ENCODE peak calls at places on chromosomes 1 and 21, in nine cellular contexts. A is astrocyte of the cerebellum, D is spleen, M is A549, Z is fibroblast of mammary gland, C is NB4, K is cardiac fibroblast, V is choroid plexus epithelial cell, N is WERI-Rb-1. I is an unnamed sample.

GRCh38 chr1:67724928-67725560 is 40.0 kb downstream of the GADD45A start:
- DNase-seq in Z (peak), V (peak), M (no peak), D (no peak), K (peak), A (peak), N (no peak), C (no peak), I (no peak)

GRCh38 chr1:38489844-38490270 is 369.7 kb downstream of the RRAGC start:
- DNase-seq in K (peak), M (peak), A (no peak), C (peak), Z (peak), D (peak), N (peak), V (peak), I (no peak)

GRCh38 chr1:178540646-178541045 is 27.7 kb downstream of the TEX35 start:
- DNase-seq in M (no peak), A (no peak), C (no peak), N (peak), D (peak), K (peak), Z (peak), V (peak), I (no peak)

GRCh38 chr1:56958526-56958925 is 7.3 kb downstream of the C8B start:
- DNase-seq in V (peak), M (no peak), K (peak), D (no peak), A (no peak), Z (peak), C (no peak), N (peak), I (no peak)

GRCh38 chr1:173095632-173096031 is 44.9 kb upstream of the TNFSF18 start:
- DNase-seq in C (no peak), V (peak), M (no peak), A (peak), N (no peak), K (peak), D (no peak), Z (peak), I (no peak)

GRCh38 chr1:62364726-62365125 is 45.5 kb upstream of the KANK4 start:
- DNase-seq in C (no peak), M (no peak), D (no peak), Z (peak), A (no peak), V (peak), K (no peak), N (no peak), I (no peak)

GRCh38 chr1:168341576-168341975 is 60.9 kb downstream of the TBX19 start:
- DNase-seq in Z (peak), K (peak), A (peak), M (no peak), V (peak), D (no peak), C (no peak), N (no peak), I (no peak)

GRCh38 chr1:214581785-214582184 is 21.2 kb upstream of the CENPF start:
- DNase-seq in V (peak), K (peak), N (no peak), Z (peak), A (peak), C (peak), D (no peak), M (peak), I (no peak)

GRCh38 chr1:33228935-33229487 is 27.3 kb upstream of the ZNF362 start:
- DNase-seq in C (no peak), K (peak), D (no peak), V (peak), A (peak), N (no peak), Z (peak), M (no peak), I (no peak)

GRCh38 chr1:91604632-91605031 is 104.0 kb downstream of the CDC7 start:
- DNase-seq in Z (peak), C (no peak), M (no peak), V (peak), A (no peak), D (no peak), K (peak), N (no peak), I (no peak)

GRCh38 chr1:235095938-235096562 is 32.6 kb downstream of the TOMM20 start:
- DNase-seq in C (no peak), N (no peak), M (no peak), K (no peak), Z (no peak), D (no peak), A (no peak), V (peak), I (no peak)

GRCh38 chr1:108644984-108645383 is 15.9 kb downstream of the HENMT1 start:
- DNase-seq in Z (no peak), V (no peak), M (no peak), N (no peak), C (no peak), D (peak), A (no peak), K (no peak), I (no peak)

GRCh38 chr1:212440419-212440818 is 7.7 kb downstream of the NENF start:
- DNase-seq in V (no peak), C (no peak), K (no peak), N (no peak), Z (no peak), D (peak), A (no peak), M (no peak), I (no peak)

GRCh38 chr21:14114251-14114650 is 96.5 kb downstream of the LIPI start:
- DNase-seq in V (no peak), Z (no peak), K (no peak), A (no peak), M (no peak), D (no peak), N (no peak), C (no peak), I (no peak)

GRCh38 chr21:42111470-42111743 is 40.3 kb downstream of the UMODL1 start:
- DNase-seq in Z (no peak), M (no peak), N (no peak), D (peak), A (no peak), K (no peak), C (no peak), V (no peak), I (no peak)

GRCh38 chr1:211420389-211420788 is 71.6 kb downstream of the RD3 start:
- DNase-seq in N (no peak), Z (peak), V (peak), K (peak), C (peak), D (no peak), M (no peak), A (peak), I (no peak)

GRCh38 chr1:58754056-58754613 is 29.7 kb downstream of the JUN start:
- DNase-seq in D (no peak), N (no peak), K (no peak), V (no peak), Z (no peak), C (no peak), M (no peak), A (no peak), I (no peak)

GRCh38 chr1:230191079-230191478 is 124.0 kb downstream of the GALNT2 start:
- DNase-seq in K (peak), D (no peak), N (no peak), A (no peak), V (peak), Z (peak), C (no peak), M (no peak), I (no peak)

GRCh38 chr1:212089560-212090163 is 54.1 kb downstream of the DTL start:
- DNase-seq in C (peak), N (no peak), A (no peak), V (no peak), K (no peak), M (no peak), D (no peak), Z (no peak), I (no peak)

GRCh38 chr1:45566722-45567121 is 16.1 kb downstream of the AKR1A1 start:
- DNase-seq in D (no peak), C (no peak), V (no peak), M (no peak), A (no peak), N (no peak), K (peak), Z (peak), I (no peak)

GRCh38 chr1:13748610-13749505 is 48.9 kb downstream of the PRDM2 start:
- DNase-seq in Z (peak), M (peak), A (peak), K (peak), D (peak), V (peak), C (peak), N (peak), I (peak)

GRCh38 chr1:224499204-224499603 is 64.6 kb upstream of the WDR26 start:
- DNase-seq in C (no peak), N (no peak), V (no peak), K (no peak), A (no peak), M (no peak), Z (peak), D (no peak), I (no peak)

GRCh38 chr1:208183977-208184901 is 59.9 kb downstream of the PLXNA2 start:
- DNase-seq in C (peak), N (peak), A (no peak), D (no peak), M (peak), Z (peak), V (peak), K (peak), I (no peak)

GRCh38 chr1:21662426-21663250 is 6.5 kb downstream of the RAP1GAP start:
- DNase-seq in M (no peak), K (no peak), Z (no peak), C (no peak), V (no peak), D (peak), A (no peak), N (no peak), I (no peak)

DNA sequence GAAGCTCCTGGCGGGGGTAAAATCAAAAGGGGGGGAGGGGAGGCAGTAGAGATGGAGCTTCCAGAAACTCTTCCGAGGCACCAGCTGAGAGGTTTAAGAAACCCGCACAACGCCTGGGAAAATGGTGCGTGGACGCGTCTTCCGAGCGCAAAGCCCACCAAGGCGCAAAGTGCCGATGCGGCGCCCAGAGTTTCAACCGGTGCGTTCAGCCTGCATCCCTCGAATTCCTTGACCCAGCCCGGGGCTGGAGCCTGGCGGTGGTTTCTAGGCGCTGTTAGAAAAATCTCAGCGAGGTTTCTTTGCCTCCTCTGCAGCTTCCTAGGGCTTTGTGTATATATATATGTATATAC is 456 bp upstream of the PLPPR5 start:
- DNase-seq in A (no peak), K (no peak), D (no peak), M (no peak), Z (no peak), N (no peak), V (peak), C (no peak), I (no peak)
- TF ChIP-seq CTCF in A (no peak), K (no peak), D (no peak), M (no peak), Z (no peak), N (no peak), V (no peak), C (no peak), I (no peak)

DNA sequence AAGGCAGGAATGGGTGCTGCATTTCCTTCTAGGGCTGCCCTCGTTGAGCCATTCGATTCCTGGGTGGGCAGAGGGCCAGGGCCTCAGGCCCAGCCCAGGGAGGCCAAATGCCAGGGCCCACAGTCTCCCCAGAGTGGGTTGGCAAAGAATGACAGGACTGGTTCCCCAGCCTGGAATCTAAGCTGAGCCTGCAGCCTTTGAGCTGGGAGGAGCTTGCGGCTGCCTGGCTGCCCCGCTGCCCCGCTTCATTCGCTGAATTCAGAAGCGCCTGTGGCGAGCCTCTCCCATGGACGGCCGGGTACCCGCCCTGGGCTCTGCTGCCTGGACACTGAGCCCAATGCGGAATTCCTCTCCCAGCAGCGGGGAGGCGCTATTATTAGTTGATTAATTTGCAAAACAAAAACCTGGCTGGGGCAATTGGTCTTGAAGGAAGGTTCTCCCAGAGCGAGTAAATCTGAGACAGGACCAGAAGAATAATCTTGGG is 32.3 kb upstream of the TARDBP start:
- DNase-seq in Z (peak), D (no peak), V (peak), C (no peak), M (no peak), A (peak), N (no peak), K (peak), I (no peak)
- H3K4me3 ChIP-seq in Z (no peak), D (no peak), V (no peak), C (no peak), M (no peak), A (peak), N (no peak), K (peak), I (no peak)

DNA sequence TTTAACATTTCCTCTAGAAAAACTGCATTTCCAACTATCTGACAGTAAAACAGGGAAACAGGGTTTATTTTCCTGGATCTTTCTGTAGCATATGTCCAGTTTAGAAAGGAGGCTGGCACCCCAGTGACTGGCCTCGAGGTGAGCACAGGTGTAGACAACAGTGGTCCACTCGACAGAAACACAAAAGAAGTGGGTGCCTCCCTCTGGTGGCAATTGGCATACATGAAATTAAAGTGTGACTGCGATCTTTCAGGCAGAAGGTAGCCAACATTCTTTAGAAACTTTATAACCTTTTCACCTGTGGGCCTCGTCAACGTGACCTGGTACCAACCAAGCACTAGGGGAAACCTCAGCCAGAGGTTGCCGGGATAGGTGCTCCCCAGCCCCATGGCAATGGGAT is 44.0 kb downstream of the PCP4 start:
- DNase-seq in K (no peak), C (no peak), D (no peak), M (peak), Z (no peak), N (peak), V (no peak), A (no peak), I (no peak)
- TF ChIP-seq CTCF in K (no peak), C (no peak), D (no peak), M (no peak), Z (no peak), N (peak), V (no peak), A (peak), I (no peak)

DNA sequence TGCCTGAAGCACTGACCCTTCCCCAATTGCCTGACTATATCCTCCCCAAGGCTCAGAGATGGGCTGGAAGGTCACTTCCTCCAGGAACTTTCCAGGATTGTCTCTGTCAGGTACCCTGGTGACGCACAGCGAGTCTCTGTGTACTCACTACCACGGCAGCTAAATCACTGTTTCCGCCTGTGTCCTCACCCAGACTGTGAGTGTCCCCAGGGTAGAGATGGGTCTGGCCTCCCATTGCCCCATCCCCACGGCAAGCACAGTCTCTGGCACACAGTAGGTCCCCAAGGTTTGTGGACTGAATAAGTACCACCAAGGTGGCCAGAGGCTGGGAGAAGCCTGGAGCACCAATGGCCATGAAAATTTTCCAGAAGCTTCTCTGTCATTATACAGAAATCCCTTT is 93.8 kb upstream of the RUNX3 start:
- DNase-seq in Z (no peak), N (no peak), C (no peak), K (no peak), D (no peak), M (no peak), V (no peak), A (no peak), I (no peak)
- H3K4me3 ChIP-seq in Z (no peak), N (no peak), C (no peak), K (no peak), D (no peak), M (no peak), V (no peak), A (no peak), I (no peak)

GRCh38 chr1:223175032-223175431 is 32.0 kb upstream of the TLR5 start:
- DNase-seq in K (no peak), M (no peak), N (peak), C (no peak), A (no peak), Z (no peak), V (no peak), D (no peak), I (no peak)
- TF ChIP-seq CTCF in K (no peak), M (peak), N (peak), C (no peak), A (no peak), Z (peak), V (no peak), D (no peak), I (no peak)

DNA sequence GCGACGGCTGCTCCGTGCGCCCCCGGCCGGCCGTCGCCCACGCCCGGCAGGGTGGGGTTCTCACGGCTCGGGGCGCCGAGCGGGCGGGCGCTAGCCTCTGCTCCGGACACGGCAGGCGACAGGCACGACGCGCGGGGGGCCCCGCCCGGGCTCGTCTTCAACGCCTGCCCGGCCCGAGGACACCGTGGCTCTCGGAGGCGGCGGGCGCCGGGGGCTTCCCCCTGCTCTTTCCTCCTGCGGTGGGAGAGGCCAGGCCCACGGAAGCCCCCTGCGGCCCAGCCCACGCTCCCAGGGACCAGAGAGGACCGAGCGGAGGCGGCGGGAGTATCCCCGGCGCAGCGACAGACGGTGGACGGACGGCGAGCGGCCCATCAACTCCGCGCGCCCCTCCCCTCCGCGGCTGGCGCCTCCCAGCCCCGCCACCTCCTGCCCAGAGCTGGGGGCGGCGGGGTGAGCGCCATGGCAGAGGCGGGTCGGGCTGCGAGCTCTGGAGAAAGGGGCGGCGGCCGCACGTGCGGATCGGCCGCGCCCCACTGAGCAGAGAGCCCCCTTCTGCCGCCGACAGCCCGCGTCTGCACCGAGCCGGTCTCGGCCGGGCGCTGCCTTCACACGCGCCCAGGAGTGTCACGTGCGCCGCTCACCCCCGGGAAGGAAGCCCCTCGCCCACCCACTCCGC is at the start of the genes SHE and TDRD10:
- DNase-seq in N (no peak), K (no peak), M (no peak), V (no peak), A (no peak), D (peak), C (no peak), Z (no peak), I (no peak)
- H3K4me3 ChIP-seq in N (peak), K (peak), M (peak), V (no peak), A (no peak), D (peak), C (no peak), Z (no peak), I (no peak)

GRCh38 chr21:39037807-39038405 is 145.3 kb downstream of the PSMG1 start:
- DNase-seq in M (no peak), K (no peak), N (peak), D (no peak), V (peak), C (no peak), A (no peak), Z (peak), I (no peak)
- TF ChIP-seq CTCF in M (no peak), K (no peak), N (peak), D (no peak), V (peak), C (peak), A (no peak), Z (no peak), I (no peak)

GRCh38 chr1:89347296-89347695 is 16.6 kb upstream of the GBP6 start:
- DNase-seq in M (no peak), V (no peak), C (no peak), A (no peak), D (no peak), N (no peak), K (no peak), Z (no peak), I (no peak)
- H3K4me3 ChIP-seq in M (no peak), V (no peak), C (no peak), A (no peak), D (no peak), N (no peak), K (no peak), Z (no peak), I (no peak)

GRCh38 chr1:221839321-221839720 is 97.4 kb upstream of the DUSP10 start:
- DNase-seq in V (no peak), C (no peak), Z (no peak), A (no peak), D (no peak), M (no peak), N (no peak), K (no peak), I (no peak)
- TF ChIP-seq CTCF in V (no peak), C (no peak), Z (no peak), A (no peak), D (no peak), M (no peak), N (no peak), K (no peak), I (peak)

GRCh38 chr1:26159113-26160039 is 497 bp downstream of the FAM110D start:
- DNase-seq in Z (no peak), K (no peak), N (no peak), D (peak), A (no peak), C (no peak), V (no peak), M (no peak), I (no peak)

GRCh38 chr1:26163684-26164035 is 4.8 kb downstream of the FAM110D start:
- DNase-seq in Z (no peak), K (no peak), C (no peak), M (no peak), N (no peak), D (no peak), A (no peak), V (no peak), I (no peak)

GRCh38 chr1:26162220-26162703 is 3.4 kb downstream of the FAM110D start:
- DNase-seq in C (no peak), A (no peak), Z (peak), V (no peak), K (no peak), M (peak), N (no peak), D (no peak), I (no peak)

GRCh38 chr1:26160527-26161407 is 1.9 kb downstream of the FAM110D start:
- DNase-seq in A (no peak), C (no peak), N (no peak), V (no peak), Z (no peak), K (no peak), D (peak), M (no peak), I (no peak)

GRCh38 chr1:26161408-26162219 is 2.7 kb downstream of the FAM110D start:
- DNase-seq in A (no peak), N (peak), C (peak), M (peak), K (peak), V (peak), D (peak), Z (peak), I (no peak)
- H3K4me3 ChIP-seq in A (peak), N (peak), C (peak), M (peak), K (peak), V (peak), D (peak), Z (peak), I (peak)